ENCODE peak calls at places on chromosome 2, in four cellular contexts. S is K562, B is GM12878, G is HepG2. R is an unnamed sample.

GRCh38 chr2:134648547-134648946 is 70.3 kb downstream of the TMEM163 start:
- DNase-seq in S (no peak), B (no peak), G (no peak), R (no peak)

GRCh38 chr2:228600265-228600664 is 418.8 kb upstream of the SPHKAP start:
- DNase-seq in S (no peak), B (no peak), G (no peak), R (no peak)

GRCh38 chr2:140359056-140359771 is 1579.0 kb upstream of the NXPH2 start:
- DNase-seq in S (no peak), B (no peak), G (no peak), R (no peak)

GRCh38 chr2:170816499-170817246 is at the start of gene GAD1:
- DNase-seq in S (peak), B (no peak), G (peak), R (peak)

GRCh38 chr2:229342376-229342775 is 71.3 kb upstream of the PID1 start:
- DNase-seq in S (peak), B (no peak), G (peak), R (peak)

GRCh38 chr2:7819860-7820259 is 862.0 kb upstream of the ID2 start:
- DNase-seq in S (no peak), B (no peak), G (no peak), R (no peak)

GRCh38 chr2:143890799-143891198 is 629.1 kb downstream of the ZEB2 start:
- DNase-seq in S (no peak), B (no peak), G (no peak), R (no peak)

GRCh38 chr2:170369894-170370293 is 191.9 kb downstream of the MYO3B start:
- DNase-seq in S (no peak), B (no peak), G (peak), R (peak)

GRCh38 chr2:231037202-231037730 is at the start of gene C2orf72:
- DNase-seq in S (no peak), B (no peak), G (no peak), R (peak)

GRCh38 chr2:188089896-188090295 is 201.8 kb upstream of the GULP1 start:
- DNase-seq in S (no peak), B (no peak), G (no peak), R (no peak)

GRCh38 chr2:45814528-45814927 is 163.1 kb downstream of the PRKCE start:
- DNase-seq in S (no peak), B (no peak), G (no peak), R (no peak)

GRCh38 chr2:15856318-15856717 is 84.0 kb upstream of the MYCN start:
- DNase-seq in S (no peak), B (no peak), G (no peak), R (no peak)

GRCh38 chr2:65483763-65484162 is 51.4 kb upstream of the SPRED2 start:
- DNase-seq in S (no peak), B (no peak), G (peak), R (no peak)

GRCh38 chr2:201205516-201205850 is 22.5 kb downstream of the CASP10 start:
- DNase-seq in S (no peak), B (no peak), G (no peak), R (no peak)
- H3K9ac ChIP-seq in S (no peak), B (no peak), G (peak), R (no peak)

DNA sequence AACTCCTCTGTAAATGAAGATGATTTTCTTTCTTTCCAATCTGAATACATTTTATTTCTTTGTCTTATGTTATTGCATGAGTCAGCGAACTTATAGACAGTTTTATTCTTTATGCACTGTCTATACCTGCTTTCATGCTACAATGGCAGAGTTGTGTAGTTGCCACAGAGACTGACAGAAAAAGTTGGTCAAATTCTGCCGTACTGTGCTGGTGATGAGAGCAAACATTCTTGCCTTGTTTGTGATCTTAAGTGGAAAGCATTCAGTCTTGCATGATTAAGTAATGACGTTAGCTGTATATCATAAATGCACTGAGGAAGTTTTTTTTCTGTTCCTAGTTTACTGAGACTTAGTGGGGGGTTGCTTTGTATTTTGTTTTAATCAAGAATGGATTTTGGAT is 32.9 kb downstream of the ZC3H15 start:
- DNase-seq in S (no peak), B (no peak), G (no peak), R (no peak)
- TF ChIP-seq NFIC in S (no peak), B (no peak), G (no peak), R (no peak)

DNA sequence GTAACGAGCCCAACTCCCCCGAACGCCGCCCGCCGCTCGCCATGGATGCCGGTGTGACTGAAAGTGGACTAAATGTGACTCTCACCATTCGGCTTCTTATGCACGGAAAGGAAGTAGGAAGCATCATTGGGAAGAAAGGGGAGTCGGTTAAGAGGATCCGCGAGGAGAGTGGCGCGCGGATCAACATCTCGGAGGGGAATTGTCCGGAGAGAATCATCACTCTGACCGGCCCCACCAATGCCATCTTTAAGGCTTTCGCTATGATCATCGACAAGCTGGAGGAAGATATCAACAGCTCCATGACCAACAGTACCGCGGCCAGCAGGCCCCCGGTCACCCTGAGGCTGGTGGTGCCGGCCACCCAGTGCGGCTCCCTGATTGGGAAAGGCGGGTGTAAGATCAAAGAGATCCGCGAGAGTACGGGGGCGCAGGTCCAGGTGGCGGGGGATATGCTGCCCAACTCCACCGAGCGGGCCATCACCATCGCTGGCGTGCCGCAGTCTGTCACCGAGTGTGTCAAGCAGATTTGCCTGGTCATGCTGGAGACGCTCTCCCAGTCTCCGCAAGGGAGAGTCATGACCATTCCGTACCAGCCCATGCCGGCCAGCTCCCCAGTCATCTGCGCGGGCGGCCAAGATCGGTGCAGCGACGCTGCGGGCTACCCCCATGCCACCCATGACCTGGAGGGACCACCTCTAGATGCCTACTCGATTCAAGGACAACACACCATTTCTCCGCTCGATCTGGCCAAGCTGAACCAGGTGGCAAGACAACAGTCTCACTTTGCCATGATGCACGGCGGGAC is 628 bp downstream of the PCBP1 start:
- DNase-seq in S (peak), B (no peak), G (peak), R (peak)
- TF ChIP-seq FOXM1 in S (no peak), B (no peak), G (peak), R (no peak)

GRCh38 chr2:216635171-216635570 is 2.0 kb downstream of the IGFBP2 start:
- DNase-seq in S (no peak), B (no peak), G (no peak), R (peak)

GRCh38 chr2:216635701-216636541 is 2.7 kb downstream of the IGFBP2 start:
- DNase-seq in S (no peak), B (no peak), G (no peak), R (peak)

GRCh38 chr2:216636570-216637450 is 3.6 kb downstream of the IGFBP2 start:
- DNase-seq in S (peak), B (no peak), G (peak), R (peak)

GRCh38 chr2:216634317-216635148 is 1.3 kb downstream of the IGFBP2 start:
- DNase-seq in S (no peak), B (no peak), G (no peak), R (peak)

GRCh38 chr2:216637472-216637871 is 4.3 kb downstream of the IGFBP2 start:
- DNase-seq in S (no peak), B (no peak), G (no peak), R (no peak)
- H3K9ac ChIP-seq in S (no peak), B (no peak), G (no peak), R (no peak)

GRCh38 chr2:174694196-174694878 is 69.9 kb downstream of the CHRNA1 start:
- DNase-seq in S (no peak), B (no peak), G (no peak), R (no peak)
- TF ChIP-seq NFIC in S (no peak), B (no peak), G (no peak), R (no peak)

GRCh38 chr2:148670773-148671172 is 26.2 kb downstream of the EPC2 start:
- DNase-seq in S (no peak), B (no peak), G (no peak), R (no peak)
- TF ChIP-seq FOXM1 in S (no peak), B (no peak), G (no peak), R (no peak)

GRCh38 chr2:235669269-235669831 is 175.5 kb downstream of the AGAP1 start:
- DNase-seq in S (no peak), B (no peak), G (peak), R (peak)

GRCh38 chr2:235668782-235669181 is 174.9 kb downstream of the AGAP1 start:
- DNase-seq in S (no peak), B (no peak), G (no peak), R (no peak)

GRCh38 chr2:235663877-235664276 is 170.0 kb downstream of the AGAP1 start:
- DNase-seq in S (no peak), B (no peak), G (no peak), R (no peak)

GRCh38 chr2:235666240-235666781 is 172.5 kb downstream of the AGAP1 start:
- DNase-seq in S (no peak), B (no peak), G (peak), R (peak)

DNA sequence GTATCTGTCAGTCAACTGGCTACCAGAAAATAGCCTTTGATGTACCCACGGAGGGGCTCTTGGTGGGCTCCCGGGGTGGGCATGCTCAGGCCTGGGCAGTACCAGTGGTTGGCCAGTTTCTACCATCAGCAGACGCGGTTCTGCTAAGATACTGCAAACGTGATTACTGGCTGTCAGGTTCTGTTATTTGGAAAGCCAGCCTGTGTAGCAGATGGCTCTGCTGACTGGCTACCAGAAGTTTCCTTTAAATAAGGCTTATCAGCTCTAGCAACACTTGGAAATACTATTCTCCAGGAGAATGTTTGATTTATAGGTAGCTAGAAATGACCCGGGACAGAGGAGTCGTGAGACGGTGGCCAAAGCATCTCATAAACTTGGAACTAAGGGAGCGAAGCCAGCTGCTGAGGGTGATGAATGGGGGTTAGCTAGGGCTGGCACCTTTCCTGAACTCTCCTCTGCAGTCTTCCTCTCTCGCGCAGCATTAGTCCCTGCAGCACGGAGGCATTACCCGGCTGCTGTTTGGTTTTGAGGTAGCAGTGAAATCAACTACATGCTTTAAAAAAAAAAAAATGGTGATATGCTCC is 171.9 kb downstream of the AGAP1 start:
- DNase-seq in S (no peak), B (no peak), G (no peak), R (no peak)
- H3K9ac ChIP-seq in S (no peak), B (no peak), G (peak), R (no peak)

GRCh38 chr2:28709101-28709500 is 42.5 kb upstream of the PPP1CB start:
- DNase-seq in S (no peak), B (no peak), G (peak), R (no peak)
- TF ChIP-seq NFIC in S (no peak), B (no peak), G (no peak), R (no peak)

DNA sequence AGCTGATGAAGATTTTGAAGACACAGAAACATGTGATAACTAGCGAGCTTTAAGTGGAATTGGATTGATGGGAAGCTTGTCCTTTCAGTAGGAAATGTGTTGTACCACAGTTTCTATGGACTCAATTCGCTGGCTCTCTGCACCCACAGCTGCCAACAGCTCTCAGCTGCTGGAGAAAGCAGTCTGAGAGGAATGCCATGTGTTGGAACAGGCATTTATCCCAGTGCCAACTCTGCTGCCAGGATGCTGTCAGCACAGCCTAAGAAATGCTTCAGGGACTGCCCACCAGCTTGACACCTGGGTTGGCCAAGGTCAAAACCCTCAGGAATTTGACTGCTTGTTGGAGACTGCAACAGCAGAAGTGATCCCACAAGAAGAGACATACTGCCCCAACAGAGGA is 193.0 kb upstream of the THSD7B start:
- DNase-seq in S (no peak), B (no peak), G (no peak), R (no peak)
- TF ChIP-seq FOXM1 in S (no peak), B (no peak), G (no peak), R (no peak)

GRCh38 chr2:85132834-85133637 is at the start of gene TCF7L1:
- DNase-seq in S (peak), B (no peak), G (peak), R (peak)

GRCh38 chr2:85130407-85130806 is 2.8 kb upstream of the TCF7L1 start:
- DNase-seq in S (no peak), B (no peak), G (no peak), R (no peak)

GRCh38 chr2:85131116-85131515 is 2.1 kb upstream of the TCF7L1 start:
- DNase-seq in S (no peak), B (no peak), G (peak), R (peak)

GRCh38 chr2:85133751-85134254 is 611 bp downstream of the TCF7L1 start:
- DNase-seq in S (peak), B (no peak), G (no peak), R (peak)

DNA sequence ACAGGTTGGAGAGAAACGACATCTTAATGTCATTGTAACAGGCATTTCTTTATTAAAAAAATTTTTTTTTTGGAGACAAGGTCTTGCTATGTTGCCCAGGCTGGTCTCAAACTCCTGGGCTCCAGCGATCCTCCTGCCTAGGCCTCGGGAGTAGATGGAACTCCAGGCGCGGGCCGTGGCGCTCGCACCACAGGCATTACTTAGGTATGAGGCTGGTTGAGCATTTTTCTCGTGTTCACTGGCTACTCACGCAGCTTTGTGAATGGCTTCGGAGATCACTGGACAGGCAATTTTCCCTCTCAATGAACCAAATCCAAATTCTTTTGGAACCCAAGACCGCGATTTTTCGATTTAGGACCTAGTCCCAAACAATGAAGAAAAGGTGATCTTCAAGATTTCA is 800 bp upstream of the TCF7L1 start:
- DNase-seq in S (no peak), B (no peak), G (no peak), R (peak)
- H3K9ac ChIP-seq in S (no peak), B (no peak), G (no peak), R (peak)

R was measured in SK-N-SH.